ENCODE peak calls at places on chromosomes 16 and 17, in ten cellular contexts. T is mucosa of descending colon, H is choroid plexus epithelial cell, X is GM12865, V is cardiac muscle cell, K is body of pancreas, E is AG04450, C is AG04449, U is K562, L is mammary epithelial cell. F is an unnamed sample.

GRCh38 chr16:54193656-54194007 is 93.0 kb downstream of the IRX3 start:
- DNase-seq in T (peak), H (peak), X (peak), V (peak), K (peak), E (no peak), C (no peak), U (peak), L (peak), F (peak)

GRCh38 chr16:78607465-78607864 is 508.0 kb downstream of the WWOX start:
- DNase-seq in T (no peak), H (peak), X (no peak), V (peak), K (no peak), E (no peak), C (no peak), U (no peak), L (no peak), F (peak)

GRCh38 chr17:71023631-71024030 is 854.3 kb downstream of the KCNJ2 start:
- DNase-seq in T (no peak), H (peak), X (peak), V (peak), K (no peak), E (no peak), C (no peak), U (no peak), L (no peak), F (no peak)

GRCh38 chr17:43823350-43824084 is 9.4 kb downstream of the MPP3 start:
- DNase-seq in T (peak), H (no peak), X (no peak), V (no peak), K (no peak), E (no peak), C (no peak), U (no peak), L (no peak), F (no peak)

GRCh38 chr17:56699186-56699895 is 105.8 kb downstream of the NOG start:
- DNase-seq in T (peak), H (peak), X (no peak), V (peak), K (peak), E (peak), C (peak), U (no peak), L (peak), F (peak)

GRCh38 chr17:59479141-59479540 is 86.3 kb upstream of the DHX40 start:
- DNase-seq in T (no peak), H (no peak), X (no peak), V (no peak), K (no peak), E (no peak), C (no peak), U (no peak), L (no peak), F (no peak)

GRCh38 chr17:8143581-8144400 is 8.4 kb downstream of the PER1 start:
- DNase-seq in T (no peak), H (no peak), X (no peak), V (no peak), K (peak), E (no peak), C (no peak), U (no peak), L (no peak), F (no peak)

GRCh38 chr17:82356028-82356427 is 3.0 kb upstream of the TEX19 start:
- DNase-seq in T (no peak), H (peak), X (no peak), V (peak), K (peak), E (no peak), C (no peak), U (no peak), L (peak), F (peak)

GRCh38 chr16:802461-802860 is 1.9 kb upstream of the GNG13 start:
- DNase-seq in T (no peak), H (no peak), X (no peak), V (no peak), K (no peak), E (no peak), C (no peak), U (no peak), L (no peak), F (no peak)

GRCh38 chr17:34248807-34249496 is 6.1 kb upstream of the CCL2 start:
- DNase-seq in T (no peak), H (no peak), X (no peak), V (no peak), K (no peak), E (no peak), C (no peak), U (no peak), L (no peak), F (no peak)

GRCh38 chr17:17391575-17392370 is 85.0 kb upstream of the MED9 start:
- DNase-seq in T (peak), H (no peak), X (peak), V (no peak), K (no peak), E (no peak), C (no peak), U (no peak), L (peak), F (no peak)

GRCh38 chr16:6964679-6965078 is 368.0 kb upstream of the RBFOX1 start:
- DNase-seq in T (no peak), H (no peak), X (no peak), V (no peak), K (no peak), E (no peak), C (no peak), U (no peak), L (no peak), F (no peak)

GRCh38 chr17:20307325-20307910 is 159.9 kb downstream of the LGALS9B start:
- DNase-seq in T (no peak), H (no peak), X (no peak), V (no peak), K (no peak), E (no peak), C (no peak), U (no peak), L (no peak), F (no peak)

GRCh38 chr16:15803608-15804007 is 53.2 kb downstream of the MYH11 start:
- DNase-seq in T (no peak), H (no peak), X (no peak), V (no peak), K (no peak), E (no peak), C (no peak), U (no peak), L (no peak), F (no peak)

GRCh38 chr17:38875477-38876080 is 5.7 kb downstream of the LASP1 start:
- DNase-seq in T (no peak), H (no peak), X (no peak), V (peak), K (no peak), E (no peak), C (no peak), U (no peak), L (no peak), F (no peak)

GRCh38 chr16:66365588-66365987 is 903 bp upstream of the CDH5 start:
- DNase-seq in T (peak), H (peak), X (no peak), V (peak), K (no peak), E (no peak), C (no peak), U (no peak), L (peak), F (peak)

GRCh38 chr17:19374136-19374535 is 4.2 kb upstream of the MAPK7 start:
- DNase-seq in T (no peak), H (no peak), X (no peak), V (no peak), K (no peak), E (no peak), C (no peak), U (no peak), L (no peak), F (no peak)

GRCh38 chr17:1158879-1159278 is 20.9 kb downstream of the ABR start:
- DNase-seq in T (no peak), H (peak), X (no peak), V (no peak), K (no peak), E (peak), C (peak), U (no peak), L (no peak), F (no peak)

GRCh38 chr17:47223007-47223406 is 13.9 kb downstream of the MYL4 start:
- DNase-seq in T (no peak), H (no peak), X (no peak), V (no peak), K (no peak), E (no peak), C (no peak), U (no peak), L (peak), F (peak)

GRCh38 chr16:31507617-31507928 is 618 bp downstream of the RUSF1 start:
- DNase-seq in T (peak), H (no peak), X (peak), V (no peak), K (no peak), E (no peak), C (no peak), U (no peak), L (peak), F (no peak)

GRCh38 chr16:21626659-21627277 is 25.6 kb downstream of the IGSF6 start:
- DNase-seq in T (no peak), H (peak), X (no peak), V (peak), K (peak), E (peak), C (peak), U (no peak), L (peak), F (peak)

GRCh38 chr17:6044261-6044660 is 25.9 kb upstream of the WSCD1 start:
- DNase-seq in T (no peak), H (no peak), X (no peak), V (no peak), K (no peak), E (no peak), C (no peak), U (no peak), L (no peak), F (no peak)

GRCh38 chr16:55701442-55702319 is 45.9 kb downstream of the SLC6A2 start:
- DNase-seq in T (peak), H (peak), X (peak), V (peak), K (peak), E (peak), C (no peak), U (peak), L (peak), F (peak)

GRCh38 chr17:40818343-40818732 is 4.1 kb downstream of the KRT10 start:
- DNase-seq in T (no peak), H (no peak), X (peak), V (no peak), K (no peak), E (no peak), C (no peak), U (no peak), L (no peak), F (no peak)

GRCh38 chr17:7383371-7383741 is 2.5 kb downstream of the TNK1 start:
- DNase-seq in T (no peak), H (no peak), X (no peak), V (no peak), K (no peak), E (no peak), C (no peak), U (no peak), L (no peak), F (no peak)

GRCh38 chr16:23745263-23745662 is 9.6 kb upstream of the CHP2 start:
- DNase-seq in T (no peak), H (no peak), X (no peak), V (no peak), K (no peak), E (no peak), C (no peak), U (no peak), L (no peak), F (no peak)

GRCh38 chr16:23748630-23749029 is 6.2 kb upstream of the CHP2 start:
- DNase-seq in T (no peak), H (no peak), X (no peak), V (no peak), K (no peak), E (no peak), C (no peak), U (no peak), L (no peak), F (no peak)

GRCh38 chr16:23739516-23739915 is 15.3 kb upstream of the CHP2 start:
- DNase-seq in T (no peak), H (no peak), X (no peak), V (no peak), K (no peak), E (no peak), C (no peak), U (no peak), L (no peak), F (no peak)

DNA sequence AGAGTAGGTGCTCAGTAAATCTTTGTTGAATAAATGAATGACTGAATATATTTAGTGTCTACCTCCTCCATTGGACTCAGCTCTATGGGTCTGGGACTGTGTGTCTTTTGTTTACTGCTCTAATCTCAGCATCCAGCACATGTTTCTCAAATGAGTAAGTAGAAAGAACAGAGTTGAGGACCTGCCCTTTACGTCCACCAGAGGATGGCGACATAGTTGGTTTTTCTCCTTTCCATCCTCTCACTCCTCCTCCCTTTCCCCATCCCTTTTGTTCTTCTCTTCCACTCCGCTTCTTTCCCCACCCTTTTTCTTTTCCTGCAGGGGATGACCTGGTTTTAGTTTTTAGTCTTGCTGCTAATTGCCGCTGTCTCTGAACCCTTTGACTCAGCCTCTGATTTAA is 12.1 kb upstream of the CHP2 start:
- DNase-seq in T (no peak), H (no peak), X (no peak), V (no peak), K (no peak), E (no peak), C (no peak), U (peak), L (no peak), F (peak)
- TF ChIP-seq CTCF in T (no peak), H (peak), X (no peak), V (no peak), K (no peak), E (no peak), C (no peak), U (peak), L (peak), F (peak)

DNA sequence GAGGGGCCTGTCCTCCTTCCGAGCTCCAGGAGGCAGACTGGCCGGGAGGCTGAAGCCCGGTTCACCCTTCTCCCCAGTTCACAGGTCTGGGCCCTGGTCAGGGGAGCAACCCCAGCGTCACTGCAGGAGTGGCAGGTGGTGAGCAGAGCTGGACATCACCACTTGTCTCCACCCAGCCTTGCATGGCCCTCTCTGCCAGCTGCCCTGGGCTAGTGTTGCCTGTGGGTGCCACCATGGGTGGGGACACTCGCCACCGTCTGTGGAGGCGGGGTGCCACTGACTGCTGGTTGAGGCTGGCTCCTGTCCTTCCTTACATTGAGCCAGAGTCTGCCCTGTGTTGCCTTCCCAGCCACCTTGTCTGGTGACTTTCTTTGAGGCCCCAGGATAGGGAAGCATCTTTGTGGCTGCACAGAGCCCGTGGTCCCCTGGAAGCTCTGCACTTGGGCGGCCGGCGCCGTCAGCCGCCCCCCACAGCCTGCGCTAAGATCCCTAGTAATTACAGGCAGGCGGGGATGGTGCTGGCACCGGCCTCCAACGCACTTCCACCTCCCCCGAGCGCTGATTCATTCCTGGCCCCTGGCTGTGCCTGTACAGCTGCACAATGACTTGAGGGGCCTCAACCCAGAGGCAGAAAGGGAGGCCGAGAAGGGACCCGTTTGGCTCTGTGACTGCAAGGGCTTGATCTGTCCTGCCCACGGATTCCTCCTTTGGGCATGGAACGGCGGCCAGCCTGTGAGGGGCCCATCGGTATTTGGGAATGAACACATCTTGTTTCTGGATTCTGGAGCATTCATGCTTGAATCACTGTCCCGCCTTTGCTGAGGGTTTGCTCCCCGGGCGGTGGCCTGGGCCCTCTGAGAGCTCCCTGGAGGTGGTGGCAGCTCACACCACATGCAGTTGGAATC is 5.2 kb downstream of the BAIAP2 start:
- DNase-seq in T (peak), H (peak), X (no peak), V (peak), K (no peak), E (no peak), C (no peak), U (no peak), L (peak), F (peak)
- H3K4me3 ChIP-seq in T (no peak), H (no peak), X (no peak), V (no peak), K (no peak), E (no peak), C (peak), U (no peak), L (no peak), F (no peak)

DNA sequence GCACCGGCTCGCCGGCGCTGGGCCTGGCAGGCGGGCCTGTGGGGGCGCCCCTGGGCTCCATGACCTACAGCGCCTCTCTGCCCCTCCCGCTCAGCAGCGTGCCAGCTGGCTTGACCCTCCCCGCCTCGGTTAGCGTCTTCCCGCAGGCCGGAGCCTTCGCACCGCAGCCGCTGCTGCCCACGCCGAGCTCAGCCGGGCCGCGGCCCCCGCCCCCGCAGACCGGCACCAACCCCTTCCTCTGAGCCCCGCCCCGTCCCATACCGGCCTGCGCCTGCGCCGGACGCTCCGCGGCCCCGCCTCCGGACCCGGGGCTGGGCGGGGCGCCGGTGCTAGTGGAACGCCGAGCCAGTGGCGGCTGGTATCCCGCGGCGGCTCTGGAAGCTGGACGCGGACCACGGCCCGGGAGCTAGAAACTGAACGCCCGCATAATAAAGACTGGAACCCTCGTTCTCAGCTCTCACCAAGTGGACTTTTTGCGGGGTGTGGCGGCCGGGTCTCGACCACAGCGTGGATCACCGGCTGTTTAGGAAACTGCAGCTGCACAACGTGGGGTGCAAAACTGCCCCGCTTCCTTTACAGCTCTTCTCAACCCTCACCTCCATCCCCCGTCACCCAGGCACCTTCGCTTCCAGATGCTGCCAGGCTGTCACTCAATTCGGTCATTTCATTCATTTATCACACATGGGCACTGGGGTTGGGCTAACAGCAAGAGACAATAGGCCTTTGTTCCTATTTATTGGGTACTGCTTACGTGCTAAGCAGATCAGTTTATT is 4.9 kb upstream of the SPATA20 start:
- DNase-seq in T (peak), H (peak), X (peak), V (peak), K (peak), E (no peak), C (no peak), U (peak), L (peak), F (peak)
- TF ChIP-seq CTCF in T (no peak), H (no peak), X (peak), V (peak), K (no peak), E (peak), C (peak), U (peak), L (peak), F (peak)

DNA sequence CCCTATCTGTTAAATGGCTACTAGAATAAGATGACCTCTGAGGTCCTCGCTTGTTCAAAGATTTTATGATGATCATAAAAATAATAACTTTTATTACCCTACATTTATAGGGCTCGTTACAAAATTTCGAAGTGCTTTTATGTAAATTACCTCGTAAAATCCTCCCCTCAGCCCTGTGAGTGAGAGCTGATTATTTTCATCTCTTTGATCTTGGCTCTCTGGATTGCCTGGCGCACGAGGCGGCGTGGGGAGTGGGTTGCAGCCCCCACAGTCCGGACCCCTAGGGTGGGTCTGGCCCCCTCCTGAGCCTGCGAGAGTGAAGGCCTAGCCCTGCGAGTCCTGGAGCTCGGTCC is 1.6 kb downstream of the SDK2 start:
- DNase-seq in T (no peak), H (no peak), X (no peak), V (no peak), K (no peak), E (no peak), C (no peak), U (no peak), L (no peak), F (no peak)
- H3K4me3 ChIP-seq in T (no peak), H (no peak), X (no peak), V (peak), K (no peak), E (no peak), C (no peak), U (no peak), L (peak), F (peak)

DNA sequence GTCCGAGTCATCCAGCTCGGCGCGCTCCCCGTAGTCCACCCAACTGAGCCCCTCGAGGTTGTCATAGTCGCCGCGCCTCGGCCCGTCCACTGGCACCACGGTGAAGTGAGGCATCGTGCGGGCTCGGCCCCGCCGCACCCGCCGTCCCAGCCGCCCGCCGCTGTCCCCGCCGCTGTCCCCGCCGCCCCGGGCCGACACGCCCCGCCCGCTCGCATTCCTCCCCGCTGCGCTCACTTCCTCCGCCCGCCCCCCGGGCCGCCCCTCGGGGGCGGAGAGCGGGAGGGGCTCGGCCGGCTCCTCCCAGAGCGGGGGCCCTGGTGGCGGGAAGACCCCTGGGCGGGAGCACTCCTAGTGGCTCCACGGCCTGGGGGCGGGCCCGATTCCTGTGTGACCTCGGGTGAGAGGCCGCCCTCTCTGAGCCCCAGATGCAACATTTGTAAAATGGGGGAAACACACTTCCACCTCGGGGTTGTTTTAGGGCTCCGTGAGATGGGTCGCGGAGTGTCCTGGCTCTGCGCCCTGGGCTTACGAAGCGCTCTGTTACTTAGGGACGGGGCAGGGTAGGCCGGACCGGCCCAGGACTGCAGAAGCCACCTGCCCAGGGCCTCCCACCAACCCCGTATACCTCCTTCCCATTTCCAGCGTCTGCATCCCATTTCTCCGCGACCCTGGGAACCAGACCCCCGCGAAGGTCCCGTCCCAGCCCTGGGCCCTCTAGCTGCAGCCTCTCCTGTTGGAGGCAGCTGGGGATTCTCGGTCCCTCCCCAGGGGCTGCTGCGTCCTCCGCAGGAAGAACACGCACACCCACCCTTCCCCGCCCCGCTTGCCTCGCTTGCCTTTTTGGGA is at the start of gene SLC12A4:
- DNase-seq in T (peak), H (peak), X (peak), V (peak), K (peak), E (no peak), C (no peak), U (peak), L (peak), F (peak)
- TF ChIP-seq CTCF in T (no peak), H (peak), X (no peak), V (no peak), K (no peak), E (no peak), C (no peak), U (no peak), L (no peak), F (peak)

F was measured in bronchial epithelial cell.